ENCODE peak calls at places on chromosomes 1 and 21, in eight cellular contexts. J, Y, C, O, Q, I, M and L are unnamed samples.

GRCh38 chr1:190759807-190760206 is 282.1 kb upstream of the BRINP3 start:
- DNase-seq in O (no peak), M (no peak), Q (no peak), C (no peak), Y (no peak), J (no peak), I (no peak), L (no peak)

GRCh38 chr1:15090373-15090772 is 63.2 kb upstream of the TMEM51 start:
- DNase-seq in J (peak; percentile 84), I (peak; percentile 76), O (no peak), Q (no peak), C (no peak), M (no peak), Y (no peak), L (peak; percentile 94)

GRCh38 chr1:176557543-176558258 is 94.7 kb downstream of the PAPPA2 start:
- DNase-seq in I (no peak), M (no peak), J (no peak), Y (no peak), O (no peak), C (no peak), Q (no peak), L (no peak)

GRCh38 chr1:17207046-17207445 is 2.1 kb downstream of the PADI1 start:
- DNase-seq in Y (peak; percentile 18), I (no peak), O (no peak), J (no peak), Q (no peak), M (no peak), C (no peak), L (no peak)

GRCh38 chr1:185159966-185160365 is 3.0 kb downstream of the SWT1 start:
- DNase-seq in M (no peak), J (no peak), Q (no peak), O (no peak), C (no peak), I (no peak), Y (no peak), L (no peak)

GRCh38 chr1:86277909-86278308 is 118.2 kb downstream of the ODF2L start:
- DNase-seq in O (no peak), I (no peak), J (peak; percentile 72), Q (no peak), Y (no peak), M (no peak), C (no peak), L (peak; percentile 65)

GRCh38 chr1:214228976-214229375 is 52.0 kb upstream of the SMYD2 start:
- DNase-seq in Q (no peak), O (no peak), I (no peak), Y (no peak), C (no peak), J (no peak), M (no peak), L (no peak)

GRCh38 chr1:182617734-182618288 is 13.6 kb upstream of the RGS16 start:
- DNase-seq in J (no peak), O (no peak), Q (peak; percentile 28), M (no peak), C (no peak), Y (no peak), I (no peak), L (peak; percentile 68)

GRCh38 chr1:156153362-156153761 is at the start of gene SEMA4A:
- DNase-seq in Y (no peak), M (no peak), Q (no peak), O (no peak), I (peak; percentile 89), C (no peak), J (peak; percentile 44), L (peak; percentile 58)

GRCh38 chr1:168739908-168740307 is 10.9 kb upstream of the DPT start:
- DNase-seq in C (no peak), M (no peak), I (no peak), Q (no peak), Y (no peak), O (no peak), J (no peak), L (no peak)

GRCh38 chr1:53893999-53894636 is at the start of gene DIO1:
- DNase-seq in M (no peak), I (no peak), Y (no peak), O (no peak), Q (no peak), C (no peak), J (no peak), L (no peak)

GRCh38 chr1:26156285-26157038 is 2.4 kb upstream of the FAM110D start:
- DNase-seq in J (peak; percentile 83), C (no peak), O (no peak), M (no peak), I (no peak), Q (no peak), Y (no peak), L (peak; percentile 83)

GRCh38 chr1:235262539-235262938 is 65.4 kb downstream of the ARID4B start:
- DNase-seq in C (no peak), J (no peak), M (no peak), Y (no peak), Q (no peak), I (no peak), O (no peak), L (no peak)

GRCh38 chr21:39020751-39021474 is 162.3 kb downstream of the PSMG1 start:
- DNase-seq in M (no peak), Y (no peak), O (no peak), Q (peak; percentile 47), C (no peak), J (peak; percentile 52), I (no peak), L (peak; percentile 88)

GRCh38 chr1:117312453-117313138 is 54.7 kb upstream of the MAN1A2 start:
- DNase-seq in O (no peak), I (no peak), J (no peak), Y (no peak), Q (peak; percentile 48), M (no peak), C (no peak), L (no peak)

GRCh38 chr1:207826557-207827487 is 75.0 kb downstream of the CD46 start:
- DNase-seq in M (no peak), Y (no peak), I (peak; percentile 73), O (no peak), J (peak; percentile 63), C (no peak), Q (no peak), L (no peak)

GRCh38 chr1:2939041-2939552 is 82.2 kb upstream of the ACTRT2 start:
- DNase-seq in O (no peak), Q (no peak), C (no peak), J (no peak), Y (no peak), M (no peak), I (no peak), L (no peak)

GRCh38 chr1:43934279-43934985 is 831 bp downstream of the ARTN start:
- DNase-seq in Q (peak; percentile 32), O (peak; percentile 35), I (no peak), Y (peak; percentile 71), C (peak; percentile 32), J (peak; percentile 95), M (peak; percentile 32), L (peak; percentile 92)

GRCh38 chr1:218361298-218362065 is 16.3 kb downstream of the TGFB2 start:
- DNase-seq in M (no peak), Y (no peak), J (peak; percentile 25), I (no peak), C (no peak), Q (no peak), O (no peak), L (no peak)

GRCh38 chr1:87739141-87739540 is 410.5 kb downstream of the LMO4 start:
- DNase-seq in J (no peak), I (no peak), Q (no peak), Y (no peak), M (no peak), O (no peak), C (no peak), L (no peak)

GRCh38 chr1:156623946-156624813 is 5.0 kb downstream of the HAPLN2 start:
- DNase-seq in C (no peak), J (peak; percentile 89), Q (peak; percentile 44), Y (no peak), I (no peak), O (no peak), M (no peak), L (peak; percentile 91)

GRCh38 chr1:246279402-246279801 is 227.7 kb downstream of the SMYD3 start:
- DNase-seq in Y (no peak), J (no peak), Q (no peak), I (no peak), C (no peak), O (no peak), M (no peak), L (no peak)

GRCh38 chr1:37325010-37325409 is 149.4 kb upstream of the ZC3H12A start:
- DNase-seq in C (no peak), M (no peak), Y (no peak), J (no peak), I (no peak), O (no peak), Q (no peak), L (no peak)

GRCh38 chr1:91944087-91944486 is 5.1 kb upstream of the BRDT start:
- DNase-seq in Q (no peak), I (no peak), J (peak; percentile 59), Y (no peak), C (no peak), O (no peak), M (no peak), L (no peak)

GRCh38 chr1:231724876-231725647 is 98.5 kb downstream of the DISC1 start:
- DNase-seq in C (no peak), O (no peak), I (no peak), Q (peak; percentile 35), M (peak; percentile 1), J (peak; percentile 77), Y (no peak), L (peak; percentile 77)

GRCh38 chr1:56135864-56136147 is 443.6 kb downstream of the PLPP3 start:
- DNase-seq in I (no peak), M (no peak), J (no peak), O (no peak), C (no peak), Y (no peak), Q (no peak), L (no peak)

GRCh38 chr1:187838335-187839293 is 1009.9 kb downstream of the PLA2G4A start:
- DNase-seq in I (no peak), J (no peak), C (no peak), Y (no peak), M (no peak), Q (no peak), O (no peak), L (peak; percentile 78)

GRCh38 chr1:21911205-21912001 is 25.7 kb downstream of the HSPG2 start:
- DNase-seq in Y (no peak), C (no peak), M (no peak), O (no peak), Q (no peak), J (peak; percentile 70), I (no peak), L (peak; percentile 88)

GRCh38 chr21:37675202-37675801 is 241.0 kb downstream of the KCNJ6 start:
- DNase-seq in Y (peak; percentile 30), O (peak; percentile 35), C (peak; percentile 18), J (peak; percentile 82), I (peak; percentile 47), Q (peak; percentile 17), M (peak; percentile 37), L (peak; percentile 80)

GRCh38 chr1:172537366-172537765 is 4.4 kb downstream of the SUCO start:
- DNase-seq in Y (no peak), M (no peak), J (no peak), C (no peak), I (no peak), O (no peak), Q (no peak), L (no peak)

GRCh38 chr1:201645956-201646355 is 107.0 kb downstream of the NAV1 start:
- DNase-seq in Q (no peak), Y (no peak), O (no peak), C (no peak), J (no peak), I (no peak), M (no peak), L (no peak)

GRCh38 chr1:187605736-187606135 is 777.0 kb downstream of the PLA2G4A start:
- DNase-seq in J (no peak), Y (no peak), M (no peak), Q (no peak), O (no peak), I (no peak), C (no peak), L (no peak)

GRCh38 chr1:171743014-171743870 is 1.4 kb upstream of the VAMP4 start:
- DNase-seq in Y (no peak), O (no peak), C (no peak), J (no peak), Q (peak; percentile 63), M (no peak), I (peak; percentile 14), L (peak; percentile 55)

GRCh38 chr1:39061951-39062350 is 35.8 kb downstream of the NDUFS5 start:
- DNase-seq in Q (no peak), I (no peak), C (no peak), M (no peak), O (no peak), Y (no peak), J (no peak), L (no peak)